ENCODE peak calls at places on chromosome 13, in ten cellular contexts. B is ascending aorta; H is left lung; Q is colonic mucosa; I is CD4-positive, CD25-positive, alpha-beta regulatory T cell; Z is Panc1; S is IMR-90; N is transverse colon; X is SK-N-SH; D is CD8-positive, alpha-beta memory T cell. M is an unnamed sample.

GRCh38 chr13:99280166-99280565 is 22.0 kb upstream of the GPR18 start:
- DNase-seq in Z (no peak), Q (peak; percentile 51), N (peak; percentile 32), B (no peak), D (no peak), X (no peak), H (no peak), S (no peak), I (no peak), M (no peak)

GRCh38 chr13:95643814-95644598 is 500 bp downstream of the DZIP1 start:
- DNase-seq in X (peak; percentile 80), N (no peak), I (no peak), H (no peak), Q (no peak), B (no peak), Z (no peak), D (no peak), S (peak; percentile 35), M (no peak)

GRCh38 chr13:94073006-94073744 is 406.3 kb downstream of the DCT start:
- DNase-seq in S (peak; percentile 91), I (no peak), X (no peak), N (no peak), H (no peak), Q (no peak), B (no peak), D (no peak), Z (no peak), M (no peak)

GRCh38 chr13:78709028-78709427 is 50.1 kb upstream of the OBI1 start:
- DNase-seq in Q (no peak), H (no peak), I (no peak), Z (no peak), N (no peak), X (no peak), S (no peak), D (no peak), B (no peak), M (no peak)

GRCh38 chr13:57128909-57129308 is 11.8 kb upstream of the PRR20A start:
- DNase-seq in H (no peak), B (no peak), D (no peak), X (no peak), I (no peak), Z (no peak), N (no peak), S (no peak), Q (no peak), M (no peak)

GRCh38 chr13:22938576-22938975 is 242.2 kb upstream of the SGCG start:
- DNase-seq in N (no peak), I (no peak), D (no peak), Z (no peak), S (no peak), B (no peak), H (no peak), Q (no peak), X (no peak), M (no peak)

GRCh38 chr13:75479102-75479501 is 2.9 kb downstream of the TBC1D4 start:
- DNase-seq in H (no peak), S (no peak), Q (no peak), I (no peak), Z (no peak), B (no peak), D (no peak), X (no peak), N (no peak), M (no peak)

GRCh38 chr13:37686501-37686900 is 87.9 kb upstream of the POSTN start:
- DNase-seq in B (no peak), N (no peak), Z (no peak), D (no peak), I (no peak), X (no peak), Q (no peak), H (no peak), S (peak; percentile 7), M (no peak)

GRCh38 chr13:109389892-109390345 is 396.5 kb downstream of the IRS2 start:
- DNase-seq in H (no peak), S (peak; percentile 25), Q (no peak), X (no peak), Z (no peak), D (no peak), N (no peak), I (no peak), B (no peak), M (no peak)

GRCh38 chr13:94764576-94765321 is 52.4 kb upstream of the SOX21 start:
- DNase-seq in I (no peak), N (no peak), B (no peak), Q (no peak), Z (no peak), D (no peak), H (no peak), X (no peak), S (no peak), M (no peak)

GRCh38 chr13:94706101-94706853 is 6.1 kb downstream of the SOX21 start:
- DNase-seq in Q (no peak), D (no peak), Z (no peak), X (no peak), I (no peak), B (no peak), H (no peak), S (no peak), N (no peak), M (no peak)

GRCh38 chr13:28340272-28340793 is 154.6 kb downstream of the FLT1 start:
- DNase-seq in X (no peak), S (peak; percentile 66), N (no peak), I (no peak), Z (no peak), H (no peak), B (no peak), Q (no peak), D (no peak), M (no peak)

GRCh38 chr13:44129418-44129817 is 244.2 kb upstream of the SERP2 start:
- DNase-seq in S (no peak), H (no peak), Q (no peak), X (no peak), D (no peak), B (no peak), N (no peak), I (no peak), Z (no peak), M (no peak)

GRCh38 chr13:112859817-112860190 is 109.2 kb upstream of the MCF2L start:
- DNase-seq in S (peak; percentile 82), I (no peak), N (no peak), Q (no peak), H (no peak), B (no peak), D (no peak), Z (no peak), X (peak; percentile 84), M (no peak)
- H3K36me3 ChIP-seq in S (peaks cover 36% of the 10 kb centered on the region), I (peaks cover 71% of the 10 kb centered on the region), N (peaks cover 24% of the 10 kb centered on the region), Q (no peaks in the 10 kb centered on the region), H (peaks cover 5% of the 10 kb centered on the region), B (peaks cover 31% of the 10 kb centered on the region), D (peaks cover under 1% of the 10 kb centered on the region), Z (peaks cover 4% of the 10 kb centered on the region), X (peaks cover 46% of the 10 kb centered on the region), M (no peaks in the 10 kb centered on the region)

DNA sequence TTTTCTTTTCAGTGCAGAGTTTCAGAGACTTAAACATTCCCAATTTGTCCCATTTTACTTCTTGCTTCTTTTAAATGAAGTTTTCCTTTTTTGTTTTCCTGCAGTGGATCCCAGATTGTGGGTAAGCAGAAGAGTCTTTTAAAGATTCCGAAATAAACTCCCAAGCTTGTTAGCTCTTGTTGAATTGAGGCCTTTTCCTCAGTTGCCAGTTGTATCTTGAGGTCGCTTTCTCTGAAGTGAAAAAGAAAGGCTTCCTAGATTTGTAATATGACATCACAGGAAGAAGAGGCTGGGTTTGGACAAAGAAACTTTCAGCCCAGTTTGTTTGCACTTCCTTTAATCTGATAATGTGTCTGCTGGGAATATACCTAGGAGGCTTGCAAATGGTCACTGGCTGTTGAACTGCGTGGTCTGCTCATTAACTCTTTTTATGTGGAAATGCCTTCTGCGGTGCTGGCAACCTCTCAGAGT is at the start of gene LPAR6:
- DNase-seq in H (no peak), S (peak; percentile 73), Q (peak; percentile 42), N (no peak), I (peak; percentile 70), D (no peak), X (no peak), Z (no peak), B (no peak), M (no peak)
- H3K36me3 ChIP-seq in H (no peaks in the 10 kb centered on the region), S (peaks cover 1% of the 10 kb centered on the region), Q (no peaks in the 10 kb centered on the region), N (no peaks in the 10 kb centered on the region), I (peaks cover 7% of the 10 kb centered on the region), D (no peaks in the 10 kb centered on the region), X (no peaks in the 10 kb centered on the region), Z (no peaks in the 10 kb centered on the region), B (peaks cover 5% of the 10 kb centered on the region), M (no peaks in the 10 kb centered on the region)

GRCh38 chr13:21051675-21052074 is 9.7 kb downstream of the LATS2 start:
- DNase-seq in Q (peak; percentile 3), Z (no peak), S (no peak), X (no peak), H (no peak), D (no peak), B (no peak), I (no peak), N (no peak), M (no peak)
- H3K36me3 ChIP-seq in Q (no peaks in the 10 kb centered on the region), Z (no peaks in the 10 kb centered on the region), S (peaks cover 33% of the 10 kb centered on the region), X (peaks cover 2% of the 10 kb centered on the region), H (no peaks in the 10 kb centered on the region), D (no peaks in the 10 kb centered on the region), B (peaks cover 4% of the 10 kb centered on the region), I (no peaks in the 10 kb centered on the region), N (no peaks in the 10 kb centered on the region), M (no peaks in the 10 kb centered on the region)

DNA sequence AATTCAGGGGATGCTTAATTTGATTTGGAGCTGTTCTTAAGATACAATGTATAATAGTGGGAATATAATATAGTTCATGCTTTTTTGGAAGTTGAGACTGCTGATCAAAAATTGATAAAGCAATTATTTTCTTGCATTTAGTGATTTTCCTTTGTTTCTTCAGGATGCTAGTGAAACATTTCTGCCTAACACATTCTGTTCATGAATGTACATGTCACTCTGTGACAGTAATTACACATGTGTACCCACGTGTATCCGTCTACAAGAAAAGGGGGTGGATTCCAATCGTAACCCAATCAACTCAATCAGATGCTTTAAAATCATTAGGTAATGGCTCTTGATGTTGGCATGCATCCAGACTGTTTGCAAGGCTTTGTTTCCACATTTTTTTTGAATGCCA is 5.0 kb upstream of the FRY start:
- DNase-seq in D (no peak), H (no peak), Z (no peak), N (no peak), X (no peak), B (no peak), S (no peak), Q (no peak), I (no peak), M (no peak)
- H3K36me3 ChIP-seq in D (no peaks in the 10 kb centered on the region), H (no peaks in the 10 kb centered on the region), Z (no peaks in the 10 kb centered on the region), N (no peaks in the 10 kb centered on the region), X (no peaks in the 10 kb centered on the region), B (no peaks in the 10 kb centered on the region), S (no peaks in the 10 kb centered on the region), Q (no peaks in the 10 kb centered on the region), I (no peaks in the 10 kb centered on the region), M (no peaks in the 10 kb centered on the region)

DNA sequence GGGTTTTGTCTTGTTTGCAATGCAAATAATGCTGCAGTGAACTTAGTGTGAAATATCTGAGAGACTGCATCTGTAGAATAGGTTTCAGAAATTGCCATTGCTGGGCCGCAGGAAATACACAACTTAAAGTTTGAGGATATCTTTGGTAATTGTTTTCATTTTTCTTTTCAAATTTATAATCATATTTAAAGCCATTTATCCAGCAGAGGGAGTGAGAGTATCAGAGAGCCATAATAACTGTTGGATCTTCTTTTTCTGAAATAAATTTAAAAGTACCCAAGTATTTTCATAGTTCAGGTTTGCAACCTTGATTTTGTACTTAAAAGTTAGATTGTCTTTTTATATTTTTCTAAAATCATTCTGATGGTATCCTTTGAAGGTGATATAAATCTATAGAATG is 99.4 kb downstream of the ZMYM2 start:
- DNase-seq in H (no peak), Z (no peak), X (no peak), N (no peak), I (no peak), B (no peak), Q (no peak), D (no peak), S (no peak), M (no peak)
- H3K36me3 ChIP-seq in H (no peaks in the 10 kb centered on the region), Z (peaks cover 15% of the 10 kb centered on the region), X (peaks cover 84% of the 10 kb centered on the region), N (peaks cover 36% of the 10 kb centered on the region), I (peaks cover 64% of the 10 kb centered on the region), B (peaks cover 56% of the 10 kb centered on the region), Q (peaks cover 5% of the 10 kb centered on the region), D (peaks cover 44% of the 10 kb centered on the region), S (peaks cover 26% of the 10 kb centered on the region), M (peaks cover 32% of the 10 kb centered on the region)